ENCODE peak calls at places on chromosome 19, in five cellular contexts. P, T, Z, X and G are unnamed samples.

GRCh38 chr19:14412436-14413071 is 6.6 kb downstream of the DDX39A start:
- DNase-seq in T (no peak), X (no peak), Z (no peak), P (no peak), G (peak)

GRCh38 chr19:14599548-14600147 is 16.8 kb downstream of the CLEC17A start:
- DNase-seq in T (no peak), X (no peak), Z (no peak), P (no peak), G (no peak)

GRCh38 chr19:46416077-46416709 is 2.8 kb upstream of the CCDC8 start:
- DNase-seq in P (peak), X (peak), Z (peak), T (peak), G (no peak)

GRCh38 chr19:29285878-29286277 is 72.9 kb upstream of the UQCRFS1 start:
- DNase-seq in X (no peak), P (no peak), T (peak), Z (no peak), G (no peak)

GRCh38 chr19:18865973-18866799 is 29.8 kb downstream of the CERS1 start:
- DNase-seq in Z (peak), T (peak), X (peak), P (peak), G (peak)

GRCh38 chr19:13149628-13150186 is 468 bp downstream of the STX10 start:
- DNase-seq in T (peak), P (peak), Z (peak), X (peak), G (peak)

GRCh38 chr19:4754248-4754647 is 30.6 kb upstream of the DPP9 start:
- DNase-seq in Z (no peak), T (no peak), X (no peak), P (no peak), G (no peak)

GRCh38 chr19:42288881-42289555 is 12.9 kb upstream of the PRR19 start:
- DNase-seq in T (no peak), X (no peak), P (no peak), Z (no peak), G (no peak)

GRCh38 chr19:2764945-2765344 is 18.1 kb downstream of the SGTA start:
- DNase-seq in P (no peak), Z (no peak), T (no peak), X (no peak), G (no peak)

GRCh38 chr19:32539240-32539916 is 41.6 kb upstream of the PDCD5 start:
- DNase-seq in Z (no peak), X (no peak), P (no peak), T (no peak), G (no peak)
- TF ChIP-seq CTCF in Z (no peak), X (no peak), P (no peak), T (no peak), G (no peak)

GRCh38 chr19:1364070-1364719 is 19.5 kb upstream of the NDUFS7 start:
- DNase-seq in T (no peak), P (peak), X (no peak), Z (no peak), G (no peak)
- TF ChIP-seq CTCF in T (peak), P (peak), X (peak), Z (no peak), G (peak)

GRCh38 chr19:7385062-7385461 is 36.3 kb downstream of the ARHGEF18 start:
- DNase-seq in X (no peak), T (no peak), P (no peak), Z (no peak), G (no peak)

GRCh38 chr19:7383284-7383683 is 34.5 kb downstream of the ARHGEF18 start:
- DNase-seq in T (no peak), P (no peak), X (no peak), Z (no peak), G (no peak)

GRCh38 chr19:7381073-7381390 is 32.3 kb downstream of the ARHGEF18 start:
- DNase-seq in X (no peak), Z (no peak), T (no peak), P (no peak), G (no peak)

GRCh38 chr19:7386308-7386707 is 37.6 kb downstream of the ARHGEF18 start:
- DNase-seq in Z (no peak), P (no peak), T (no peak), X (no peak), G (no peak)

DNA sequence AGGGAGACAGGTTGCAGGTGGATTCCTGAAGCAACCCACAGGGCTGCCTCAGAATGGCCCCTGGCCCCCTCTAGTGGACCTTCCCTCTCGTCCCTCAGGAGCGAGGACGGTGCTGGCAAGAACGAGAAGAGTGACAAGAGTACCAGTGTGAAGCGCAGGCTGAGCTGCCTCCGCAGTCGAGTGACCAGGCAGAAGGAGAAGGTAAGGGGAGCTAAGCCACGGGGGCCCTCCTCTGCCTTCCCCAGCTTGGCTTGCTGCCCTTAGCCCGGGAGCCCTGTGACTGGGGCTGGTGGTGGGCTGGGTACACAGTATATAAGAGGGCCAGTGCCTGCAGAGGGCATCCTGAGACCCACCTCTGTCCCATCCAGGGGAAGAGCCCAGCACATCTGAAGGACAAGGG is 34.0 kb downstream of the ARHGEF18 start:
- DNase-seq in P (no peak), T (no peak), Z (no peak), X (no peak), G (no peak)
- TF ChIP-seq CTCF in P (no peak), T (no peak), Z (no peak), X (no peak), G (no peak)

DNA sequence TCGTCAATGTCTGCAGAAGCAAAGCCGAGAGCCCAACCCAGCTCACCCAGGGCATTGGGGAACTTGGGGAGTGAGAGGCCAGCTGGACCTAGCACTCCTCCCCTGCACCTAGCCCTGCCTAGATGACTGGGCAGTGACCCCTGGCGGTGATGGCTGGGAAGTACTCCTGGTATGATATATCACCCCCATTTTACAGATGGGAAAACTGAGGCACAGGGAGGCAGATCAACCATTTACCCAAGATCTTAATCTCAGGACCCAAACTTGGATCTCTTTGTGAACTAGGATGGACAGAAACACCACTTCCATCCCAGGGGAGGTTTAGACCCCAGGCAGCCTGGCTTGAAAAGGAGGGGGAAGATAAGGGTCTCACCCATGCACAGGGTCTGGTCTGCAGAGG is 43.5 kb downstream of the CCL25 start:
- DNase-seq in Z (no peak), P (no peak), T (no peak), X (no peak), G (no peak)
- TF ChIP-seq CTCF in Z (no peak), P (peak), T (no peak), X (no peak), G (no peak)

DNA sequence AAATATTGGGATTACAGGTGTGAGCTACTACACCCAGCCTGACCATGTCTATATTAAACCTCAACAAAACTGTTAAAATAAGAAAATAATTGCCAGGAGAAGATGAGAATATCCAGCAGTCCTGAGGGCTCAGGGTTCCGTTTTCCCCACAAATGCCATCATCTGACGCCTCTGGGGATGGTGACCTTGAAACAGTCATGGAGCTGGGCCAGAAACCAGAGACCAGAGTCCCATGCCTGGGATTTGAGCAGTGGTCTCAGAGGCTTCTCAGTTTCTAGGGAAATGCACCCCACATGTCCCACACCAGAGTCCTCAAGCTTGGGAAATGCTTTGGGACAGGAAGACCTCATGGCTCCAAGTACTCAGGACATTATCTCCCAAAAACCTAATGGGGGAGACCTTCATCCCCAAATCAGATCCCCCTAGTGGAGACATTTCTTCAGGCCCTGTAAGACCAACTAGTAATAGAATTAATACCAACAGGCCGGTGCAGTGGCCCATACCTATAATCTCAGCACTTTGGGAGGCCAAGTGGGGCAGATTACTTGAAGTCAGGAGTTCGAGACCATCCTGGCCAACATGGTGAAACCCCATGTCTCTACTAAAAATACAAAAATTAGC is 2.9 kb upstream of the MAP1S start:
- DNase-seq in Z (no peak), T (no peak), P (no peak), X (no peak), G (no peak)
- TF ChIP-seq CTCF in Z (peak), T (peak), P (peak), X (no peak), G (no peak)

GRCh38 chr19:35168261-35168660 is 13.7 kb downstream of the FXYD5 start:
- DNase-seq in X (peak), P (no peak), Z (no peak), T (no peak), G (no peak)
- TF ChIP-seq CTCF in X (no peak), P (no peak), Z (no peak), T (no peak), G (no peak)

GRCh38 chr19:8511573-8512101 is 2.3 kb downstream of the ZNF414 start:
- DNase-seq in Z (no peak), X (no peak), P (no peak), T (no peak), G (no peak)
- TF ChIP-seq CTCF in Z (no peak), X (no peak), P (no peak), T (no peak), G (no peak)